ENCODE peak calls at places on chromosomes 12 and 14, in eight cellular contexts. I, N, F, T, M, G, R and W are unnamed samples.

GRCh38 chr14:54902143-54902520 is 494 bp downstream of the GCH1 start:
- DNase-seq in F (peak), G (peak), R (peak), N (peak), T (peak), I (peak), M (peak), W (peak)

GRCh38 chr12:104058796-104059195 is 5.5 kb upstream of the HCFC2 start:
- DNase-seq in M (no peak), R (no peak), F (no peak), T (no peak), G (no peak), I (no peak), N (no peak), W (no peak)

GRCh38 chr14:73731111-73731510 is 16.9 kb upstream of the PNMA1 start:
- DNase-seq in R (no peak), T (no peak), M (no peak), I (no peak), N (peak), G (no peak), F (no peak), W (no peak)

GRCh38 chr14:88264116-88264515 is 59.0 kb downstream of the KCNK10 start:
- DNase-seq in I (no peak), M (no peak), F (no peak), G (no peak), N (no peak), R (no peak), T (no peak), W (no peak)

GRCh38 chr14:65927871-65928270 is 515.3 kb downstream of the FUT8 start:
- DNase-seq in F (no peak), G (no peak), M (no peak), T (no peak), N (no peak), R (no peak), I (no peak), W (no peak)

GRCh38 chr12:47930634-47931033 is 25.8 kb upstream of the VDR start:
- DNase-seq in G (no peak), F (no peak), R (no peak), M (no peak), T (no peak), I (no peak), N (no peak), W (no peak)

GRCh38 chr12:53611304-53611703 is 14.9 kb downstream of the ATF7 start:
- DNase-seq in F (no peak), T (no peak), I (no peak), N (no peak), R (no peak), M (no peak), G (no peak), W (no peak)

GRCh38 chr14:24891987-24892729 is 157.8 kb downstream of the STXBP6 start:
- DNase-seq in G (no peak), M (no peak), I (no peak), F (no peak), T (no peak), R (no peak), N (no peak), W (no peak)

GRCh38 chr14:105069887-105070759 is 4.9 kb upstream of the GPR132 start:
- DNase-seq in G (no peak), I (peak), M (no peak), N (no peak), R (no peak), T (peak), F (no peak), W (peak)

GRCh38 chr14:78448483-78449094 is 278.4 kb downstream of the NRXN3 start:
- DNase-seq in M (peak), N (no peak), G (no peak), T (peak), I (no peak), F (peak), R (peak), W (peak)

GRCh38 chr14:55454264-55455151 is 14.1 kb upstream of the TBPL2 start:
- DNase-seq in F (peak), R (peak), N (no peak), M (peak), G (no peak), T (peak), I (no peak), W (peak)

GRCh38 chr14:26200675-26201074 is 397.2 kb downstream of the NOVA1 start:
- DNase-seq in G (no peak), R (no peak), N (no peak), M (no peak), F (no peak), I (no peak), T (peak), W (no peak)

GRCh38 chr12:113162102-113163029 is 12.8 kb downstream of the CFAP73 start:
- DNase-seq in I (no peak), M (peak), R (peak), G (peak), N (no peak), T (peak), F (peak), W (peak)

GRCh38 chr14:24858052-24858451 is 191.9 kb downstream of the STXBP6 start:
- DNase-seq in T (no peak), N (no peak), I (no peak), M (no peak), R (no peak), G (no peak), F (no peak), W (no peak)

GRCh38 chr14:72839753-72840390 is 54.0 kb downstream of the DPF3 start:
- DNase-seq in T (no peak), F (no peak), M (no peak), G (peak), R (no peak), I (no peak), N (no peak), W (no peak)

GRCh38 chr14:59704054-59704453 is 127.4 kb upstream of the CCDC175 start:
- DNase-seq in I (no peak), N (no peak), M (no peak), G (no peak), T (no peak), R (no peak), F (no peak), W (no peak)

GRCh38 chr14:77654001-77654431 is 37.6 kb upstream of the SPTLC2 start:
- DNase-seq in I (no peak), M (no peak), G (no peak), F (no peak), T (no peak), R (no peak), N (no peak), W (no peak)

GRCh38 chr12:126932156-126932555 is 1334.8 kb upstream of the TMEM132C start:
- DNase-seq in R (no peak), G (no peak), T (no peak), I (no peak), N (no peak), F (no peak), M (no peak), W (no peak)

GRCh38 chr12:45644521-45644920 is 85.0 kb upstream of the ARID2 start:
- DNase-seq in R (no peak), N (no peak), T (peak), I (no peak), M (no peak), F (no peak), G (no peak), W (no peak)

GRCh38 chr12:4256043-4256826 is 17.3 kb upstream of the CCND2 start:
- DNase-seq in T (no peak), N (no peak), M (no peak), I (no peak), F (no peak), G (no peak), R (no peak), W (no peak)

GRCh38 chr14:20434701-20435453 is 1.1 kb downstream of the KLHL33 start:
- DNase-seq in M (peak), F (no peak), N (no peak), T (no peak), R (no peak), G (no peak), I (peak), W (no peak)

DNA sequence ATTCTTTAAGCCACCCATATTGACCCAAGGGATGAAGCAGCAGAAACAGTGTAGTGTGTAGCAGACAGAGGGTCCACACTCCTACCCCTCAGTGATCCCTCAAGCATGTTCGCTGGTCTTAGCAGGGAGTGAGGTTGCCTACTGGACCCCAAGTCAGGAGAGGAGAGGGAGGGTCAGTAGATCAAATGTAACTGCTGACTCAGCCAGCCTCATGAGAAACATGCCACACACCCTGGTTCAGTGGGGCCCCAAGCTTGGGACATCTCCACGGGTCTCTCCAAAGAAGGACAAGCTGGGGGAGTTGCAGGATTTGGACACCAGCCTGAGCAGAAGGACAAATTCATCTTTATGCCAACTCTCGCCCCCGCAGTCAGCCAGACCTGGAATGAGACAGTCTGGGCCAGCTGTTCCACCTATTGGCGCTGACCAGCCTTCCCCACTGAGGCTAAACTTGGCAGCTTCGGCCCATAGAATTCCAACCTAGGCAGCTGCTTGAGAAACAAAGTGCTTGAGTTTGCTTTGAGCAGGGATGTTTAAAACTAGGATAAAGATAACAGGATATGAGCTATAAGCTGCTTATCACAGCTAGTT is 66.0 kb upstream of the ACTN1 start:
- DNase-seq in G (no peak), M (no peak), T (peak), F (no peak), N (no peak), I (no peak), R (no peak), W (peak)
- H3K27ac ChIP-seq in G (peak), M (no peak), T (no peak), F (peak), N (peak), I (no peak), R (no peak), W (no peak)

GRCh38 chr14:50620341-50620740 is 47.8 kb downstream of the SAV1 start:
- DNase-seq in M (no peak), I (no peak), F (peak), N (no peak), G (no peak), T (no peak), R (no peak), W (no peak)

GRCh38 chr14:50622978-50623377 is 45.1 kb downstream of the SAV1 start:
- DNase-seq in I (no peak), N (no peak), R (no peak), F (no peak), G (no peak), M (no peak), T (peak), W (no peak)

GRCh38 chr14:50615566-50615965 is 52.5 kb downstream of the SAV1 start:
- DNase-seq in I (no peak), R (no peak), M (no peak), N (no peak), G (no peak), T (no peak), F (no peak), W (no peak)

GRCh38 chr14:50616275-50616674 is 51.8 kb downstream of the SAV1 start:
- DNase-seq in I (no peak), R (no peak), N (no peak), T (no peak), M (no peak), G (no peak), F (no peak), W (no peak)

DNA sequence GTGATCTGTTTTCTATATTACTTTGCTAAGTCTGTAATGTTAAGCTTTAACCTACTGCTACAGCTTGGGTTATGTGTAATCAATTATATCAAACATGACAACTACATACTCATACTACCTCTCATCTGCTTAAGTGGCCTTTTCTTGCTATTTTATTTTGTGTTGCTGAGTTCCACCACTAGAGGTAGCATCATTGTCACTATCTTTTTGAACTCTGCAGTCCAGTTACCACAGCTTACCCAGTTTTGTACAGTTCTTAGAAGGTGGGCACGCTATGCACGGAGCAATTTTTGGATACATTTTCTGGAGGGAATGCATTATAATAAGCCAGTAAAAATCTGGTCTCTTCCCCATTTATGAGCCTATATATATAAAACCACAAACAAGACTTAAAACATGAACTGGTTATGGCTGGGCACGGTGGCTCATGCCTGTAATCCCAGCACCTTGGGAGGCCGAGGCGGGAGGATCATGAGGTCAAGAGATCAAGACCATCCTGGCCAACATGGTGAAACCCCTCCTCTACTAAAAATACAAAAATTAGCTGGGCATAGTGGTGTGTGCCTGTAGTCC is 48.5 kb downstream of the SAV1 start:
- DNase-seq in G (no peak), N (no peak), T (peak), M (no peak), R (no peak), I (no peak), F (peak), W (peak)
- H3K27ac ChIP-seq in G (no peak), N (no peak), T (no peak), M (no peak), R (no peak), I (no peak), F (no peak), W (no peak)

GRCh38 chr14:103068351-103069073 is 11.2 kb upstream of the CDC42BPB start:
- DNase-seq in G (no peak), F (no peak), I (peak), N (no peak), M (no peak), T (no peak), R (no peak), W (no peak)
- H3K27ac ChIP-seq in G (no peak), F (no peak), I (no peak), N (no peak), M (no peak), T (no peak), R (no peak), W (no peak)

DNA sequence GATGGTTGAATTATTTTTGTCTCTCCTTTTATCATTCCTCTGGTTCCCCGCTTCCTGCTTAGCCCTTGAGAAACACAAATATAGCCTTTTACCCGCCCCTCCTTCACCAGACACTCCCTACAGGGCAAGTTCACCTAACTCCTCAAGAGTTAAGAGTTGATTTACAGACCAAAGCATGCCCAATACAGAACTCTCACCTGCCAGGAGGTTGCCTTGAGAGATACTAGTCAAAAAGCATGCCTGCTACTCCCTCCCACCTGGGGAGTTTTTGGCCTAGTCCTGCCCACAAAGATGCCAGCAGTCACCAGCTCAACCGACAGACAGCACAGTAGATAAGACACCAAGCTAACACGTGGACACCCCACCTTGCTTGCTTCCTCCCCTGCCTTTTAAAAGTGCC is 11.2 kb downstream of the LGMN start:
- DNase-seq in I (no peak), G (no peak), R (no peak), F (no peak), M (no peak), T (no peak), N (no peak), W (no peak)
- H3K27ac ChIP-seq in I (no peak), G (no peak), R (no peak), F (no peak), M (no peak), T (no peak), N (peak), W (peak)